ENCODE peak calls at places on chromosomes 11 and 22, in five cellular contexts. D is AG09309, R is tibial artery, A is tibial nerve, G is hepatocyte. X is an unnamed sample.
A peak's percentile ranks its signal among the peaks of the same experiment; 100 is the strongest.

GRCh38 chr11:2440646-2441045 is 3.7 kb downstream of the TRPM5 start:
- DNase-seq in D (no peak), R (peak; percentile 31), A (no peak), G (no peak), X (peak; percentile 38)

GRCh38 chr11:32082346-32082986 is 8.4 kb upstream of the RCN1 start:
- DNase-seq in D (no peak), R (no peak), A (no peak), G (no peak), X (no peak)

GRCh38 chr11:24574461-24574860 is 77.6 kb downstream of the LUZP2 start:
- DNase-seq in D (no peak), R (no peak), A (no peak), G (no peak), X (no peak)

GRCh38 chr22:39474351-39474991 is 17.7 kb downstream of the MGAT3 start:
- DNase-seq in D (no peak), R (no peak), A (no peak), G (peak; percentile 68), X (no peak)

GRCh38 chr22:38226853-38227649 is 25.3 kb downstream of the MAFF start:
- DNase-seq in D (no peak), R (no peak), A (no peak), G (no peak), X (no peak)

GRCh38 chr22:41883400-41883799 is 31.5 kb downstream of the SHISA8 start:
- DNase-seq in D (no peak), R (no peak), A (no peak), G (no peak), X (no peak)

GRCh38 chr11:74307409-74307808 is 4.0 kb downstream of the P4HA3 start:
- DNase-seq in D (no peak), R (no peak), A (no peak), G (peak; percentile 30), X (no peak)

GRCh38 chr22:50486561-50487289 is at the start of gene MIOX:
- DNase-seq in D (no peak), R (no peak), A (no peak), G (no peak), X (peak; percentile 47)

GRCh38 chr11:46671958-46672315 is 28.5 kb downstream of the ARHGAP1 start:
- DNase-seq in D (no peak), R (no peak), A (no peak), G (no peak), X (no peak)

GRCh38 chr11:73139476-73140198 is 2.5 kb downstream of the FCHSD2 start:
- DNase-seq in D (no peak), R (no peak), A (no peak), G (no peak), X (no peak)

GRCh38 chr11:95950905-95951304 is 27.0 kb upstream of the MTMR2 start:
- DNase-seq in D (no peak), R (no peak), A (no peak), G (no peak), X (no peak)

GRCh38 chr11:69419662-69420061 is 61.8 kb upstream of the LINC01488 start:
- DNase-seq in D (no peak), R (no peak), A (no peak), G (no peak), X (no peak)

GRCh38 chr22:27835446-27835845 is 33.9 kb upstream of the MN1 start:
- DNase-seq in D (no peak), R (no peak), A (no peak), G (no peak), X (no peak)

GRCh38 chr22:46592390-46592872 is 27.8 kb upstream of the GRAMD4 start:
- DNase-seq in D (peak; percentile 4), R (peak; percentile 76), A (no peak), G (no peak), X (peak; percentile 80)

GRCh38 chr11:119144825-119145476 is 3.9 kb upstream of the ABCG4 start:
- DNase-seq in D (no peak), R (no peak), A (peak; percentile 67), G (peak; percentile 87), X (peak; percentile 84)

GRCh38 chr22:25062378-25063095 is 110.0 kb downstream of the KIAA1671 start:
- DNase-seq in D (no peak), R (no peak), A (no peak), G (no peak), X (peak; percentile 55)

GRCh38 chr11:69915501-69916250 is 96.5 kb upstream of the FGF3 start:
- DNase-seq in D (no peak), R (peak; percentile 94), A (peak; percentile 82), G (peak; percentile 90), X (peak; percentile 67)

GRCh38 chr11:103486609-103487008 is 377.4 kb downstream of the DYNC2H1 start:
- DNase-seq in D (no peak), R (no peak), A (no peak), G (no peak), X (no peak)

GRCh38 chr22:39175127-39176066 is 22.9 kb upstream of the CBX7 start:
- DNase-seq in D (no peak), R (peak; percentile 60), A (no peak), G (no peak), X (no peak)

GRCh38 chr22:27207907-27208306 is 550.5 kb downstream of the MIAT start:
- DNase-seq in D (peak; percentile 24), R (peak; percentile 81), A (no peak), G (no peak), X (no peak)

GRCh38 chr22:32333141-32333768 is 24.4 kb upstream of the RFPL3 start:
- DNase-seq in D (no peak), R (peak; percentile 51), A (no peak), G (no peak), X (no peak)

GRCh38 chr11:115042002-115042401 is 363.7 kb downstream of the NXPE2 start:
- DNase-seq in D (no peak), R (no peak), A (no peak), G (no peak), X (no peak)

GRCh38 chr22:40487663-40488249 is 117.4 kb downstream of the SGSM3 start:
- DNase-seq in D (no peak), R (no peak), A (no peak), G (peak; percentile 28), X (no peak)

GRCh38 chr11:456533-456932 is 6.5 kb downstream of the PTDSS2 start:
- DNase-seq in D (no peak), R (no peak), A (no peak), G (no peak), X (no peak)

GRCh38 chr22:46846154-46846831 is 83.8 kb downstream of the TBC1D22A start:
- DNase-seq in D (no peak), R (no peak), A (no peak), G (no peak), X (no peak)

DNA sequence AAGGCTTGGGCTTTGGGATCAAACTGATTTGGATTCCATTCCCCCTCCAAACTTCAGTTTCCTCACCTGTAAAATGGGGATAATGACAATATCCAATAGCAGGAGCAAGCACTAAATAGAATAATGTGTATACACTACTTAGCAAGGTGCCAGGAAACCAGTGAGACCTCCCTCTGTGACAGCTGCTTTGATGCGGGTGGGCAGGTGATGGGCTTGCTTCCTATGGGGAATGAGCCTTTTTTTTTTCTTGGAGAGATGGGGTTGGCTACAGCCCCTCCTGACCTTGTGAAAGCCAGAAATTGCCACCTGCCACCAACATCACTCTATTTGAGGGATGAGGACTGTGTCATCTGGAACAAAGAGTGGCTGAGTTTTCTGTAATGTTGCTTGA is 1.1 kb downstream of the CD82 start:
- DNase-seq in D (no peak), R (no peak), A (no peak), G (no peak), X (no peak)
- H3K4me3 ChIP-seq in D (no peak overlapping the region), R (peak overlapping the region; percentile 59), A (peak overlapping the region; percentile 58), G (no peak overlapping the region), X (no peak overlapping the region)

DNA sequence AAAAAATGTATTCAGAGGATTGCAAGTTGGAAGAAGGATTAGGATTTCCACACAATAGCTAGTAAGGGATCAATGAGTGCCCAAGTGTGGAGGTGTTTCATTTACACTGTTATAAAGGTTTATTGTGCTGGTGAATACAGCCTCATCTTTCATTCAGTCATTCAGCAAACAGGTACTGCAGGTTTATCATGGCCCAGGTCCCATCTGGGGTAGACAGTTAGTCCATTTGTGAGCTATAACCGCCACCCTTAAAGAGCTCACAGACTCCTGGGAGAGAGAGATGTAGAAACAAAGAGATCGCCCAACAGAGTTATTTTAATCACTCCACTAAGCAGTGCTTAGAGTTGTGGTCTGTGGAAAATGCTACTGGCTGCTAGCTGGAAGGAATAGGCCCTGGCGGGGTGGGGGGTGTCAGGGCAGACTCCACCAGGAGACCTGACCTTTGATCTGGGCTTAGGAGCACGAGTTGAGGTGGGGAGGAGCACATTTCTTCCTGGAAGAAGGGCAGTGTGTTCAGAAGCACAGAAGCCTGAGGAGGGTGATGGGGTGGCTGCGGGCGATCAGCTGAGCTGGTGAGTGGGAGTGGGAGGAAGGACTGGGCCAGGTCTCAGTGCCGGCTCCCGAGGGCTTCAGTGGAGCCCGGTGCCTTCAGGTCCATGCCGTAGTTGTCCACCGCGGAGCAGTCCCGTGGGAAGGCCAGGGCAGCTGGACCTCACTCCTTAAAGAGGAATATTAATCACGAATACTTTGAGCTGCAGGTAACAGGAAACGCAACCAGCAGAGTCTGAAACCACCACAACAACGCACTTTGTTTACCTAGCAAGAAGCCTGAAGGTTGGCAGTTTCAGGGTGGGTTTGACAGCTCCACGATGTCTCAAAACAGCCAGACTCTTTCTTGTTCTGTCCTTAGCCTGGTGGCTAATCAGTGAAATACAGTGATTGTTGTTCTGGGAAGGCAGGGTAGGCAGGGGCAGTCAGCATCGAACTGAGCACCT is 11.2 kb downstream of the TOM1 start:
- DNase-seq in D (no peak), R (peak; percentile 34), A (no peak), G (peak; percentile 53), X (no peak)
- H3K4me3 ChIP-seq in D (no peak overlapping the region), R (no peak overlapping the region), A (no peak overlapping the region), G (no peak overlapping the region), X (no peak overlapping the region)

GRCh38 chr22:37197451-37198289 is 9.6 kb upstream of the C1QTNF6 start:
- DNase-seq in D (no peak), R (peak; percentile 77), A (peak; percentile 38), G (peak; percentile 79), X (peak; percentile 77)
- H3K4me3 ChIP-seq in D (peak overlapping the region; percentile 19), R (peak overlapping the region; percentile 61), A (no peak overlapping the region), G (peak overlapping the region; percentile 39), X (no peak overlapping the region)

GRCh38 chr11:65334696-65335295 is 1.1 kb downstream of the DPF2 start:
- DNase-seq in D (no peak), R (no peak), A (no peak), G (no peak), X (no peak)

GRCh38 chr11:65325435-65325834 is 8.2 kb upstream of the DPF2 start:
- DNase-seq in D (no peak), R (no peak), A (no peak), G (no peak), X (no peak)

GRCh38 chr11:65329503-65329902 is 4.1 kb upstream of the DPF2 start:
- DNase-seq in D (no peak), R (no peak), A (no peak), G (no peak), X (no peak)

GRCh38 chr11:65330544-65330943 is 3.1 kb upstream of the DPF2 start:
- DNase-seq in D (no peak), R (no peak), A (no peak), G (no peak), X (no peak)

GRCh38 chr11:65329944-65330403 is 3.7 kb upstream of the DPF2 start:
- DNase-seq in D (peak; percentile 75), R (peak; percentile 87), A (peak; percentile 99), G (peak; percentile 97), X (peak; percentile 32)
- H3K4me3 ChIP-seq in D (no peak overlapping the region), R (no peak overlapping the region), A (no peak overlapping the region), G (no peak overlapping the region), X (no peak overlapping the region)

X was measured in mucosa of descending colon.